ENCODE peak calls at places on chromosomes 4 and X, in six cellular contexts. D is K562, S is GM12891, T is H1, I is HepG2, W is GM12878. Q is an unnamed sample.

GRCh38 chrX:31679861-31680260 is 608.0 kb upstream of the FTHL17 start:
- DNase-seq in T (no peak), I (no peak), W (no peak), S (no peak), D (no peak), Q (no peak)

GRCh38 chr4:25180524-25181131 is 20.4 kb upstream of the SEPSECS start:
- DNase-seq in W (no peak), T (no peak), I (peak), S (no peak), D (peak), Q (no peak)

GRCh38 chr4:53576218-53576617 is 15.1 kb downstream of the LNX1 start:
- DNase-seq in T (no peak), I (no peak), W (no peak), D (no peak), S (no peak), Q (no peak)

GRCh38 chrX:46554942-46555341 is 9.7 kb upstream of the ZNF674 start:
- DNase-seq in S (no peak), I (peak), D (no peak), W (no peak), T (no peak), Q (no peak)

GRCh38 chr4:103756736-103757135 is 37.0 kb upstream of the TACR3 start:
- DNase-seq in I (no peak), S (no peak), W (no peak), T (no peak), D (no peak), Q (no peak)

GRCh38 chrX:27039332-27039731 is 423.8 kb downstream of the PPP4R3C start:
- DNase-seq in W (no peak), D (no peak), I (no peak), S (no peak), T (no peak), Q (no peak)

GRCh38 chr4:41448935-41449334 is 89.0 kb upstream of the LIMCH1 start:
- DNase-seq in W (no peak), I (peak), T (no peak), S (no peak), D (peak), Q (no peak)

GRCh38 chrX:15451913-15452312 is 41.2 kb downstream of the PIR start:
- DNase-seq in S (no peak), T (no peak), W (no peak), D (no peak), I (no peak), Q (no peak)

GRCh38 chrX:103584606-103585005 is 709 bp upstream of the TCEAL4 start:
- DNase-seq in D (no peak), S (no peak), I (no peak), T (no peak), W (no peak), Q (no peak)

GRCh38 chr4:180449395-180449956 is 1793.7 kb upstream of the TENM3 start:
- DNase-seq in W (no peak), S (peak), I (peak), D (no peak), T (no peak), Q (no peak)

GRCh38 chr4:147094228-147094627 is 148.6 kb upstream of the TTC29 start:
- DNase-seq in S (no peak), T (no peak), I (no peak), W (no peak), D (no peak), Q (no peak)

GRCh38 chrX:96883608-96884007 is at the start of gene RPA4:
- DNase-seq in S (no peak), I (no peak), W (no peak), D (no peak), T (no peak), Q (no peak)

GRCh38 chr4:7738458-7739076 is 201.1 kb downstream of the AFAP1 start:
- DNase-seq in S (no peak), T (no peak), D (no peak), W (no peak), I (no peak), Q (no peak)

GRCh38 chr4:143294310-143294709 is 42.4 kb upstream of the GAB1 start:
- DNase-seq in I (no peak), S (no peak), W (no peak), D (no peak), T (no peak), Q (no peak)

GRCh38 chr4:37697566-37697965 is 11.4 kb upstream of the RELL1 start:
- DNase-seq in I (no peak), D (no peak), T (no peak), W (no peak), S (no peak), Q (no peak)

GRCh38 chr4:113101669-113102068 is 52.2 kb downstream of the ANK2 start:
- DNase-seq in T (no peak), S (no peak), I (peak), W (no peak), D (no peak), Q (no peak)

GRCh38 chr4:184397516-184398163 is 76.7 kb downstream of the IRF2 start:
- DNase-seq in T (no peak), I (no peak), S (no peak), D (no peak), W (no peak), Q (no peak)

GRCh38 chr4:6917445-6918241 is 8.0 kb downstream of the TBC1D14 start:
- DNase-seq in W (no peak), S (no peak), D (peak), T (no peak), I (peak), Q (no peak)

DNA sequence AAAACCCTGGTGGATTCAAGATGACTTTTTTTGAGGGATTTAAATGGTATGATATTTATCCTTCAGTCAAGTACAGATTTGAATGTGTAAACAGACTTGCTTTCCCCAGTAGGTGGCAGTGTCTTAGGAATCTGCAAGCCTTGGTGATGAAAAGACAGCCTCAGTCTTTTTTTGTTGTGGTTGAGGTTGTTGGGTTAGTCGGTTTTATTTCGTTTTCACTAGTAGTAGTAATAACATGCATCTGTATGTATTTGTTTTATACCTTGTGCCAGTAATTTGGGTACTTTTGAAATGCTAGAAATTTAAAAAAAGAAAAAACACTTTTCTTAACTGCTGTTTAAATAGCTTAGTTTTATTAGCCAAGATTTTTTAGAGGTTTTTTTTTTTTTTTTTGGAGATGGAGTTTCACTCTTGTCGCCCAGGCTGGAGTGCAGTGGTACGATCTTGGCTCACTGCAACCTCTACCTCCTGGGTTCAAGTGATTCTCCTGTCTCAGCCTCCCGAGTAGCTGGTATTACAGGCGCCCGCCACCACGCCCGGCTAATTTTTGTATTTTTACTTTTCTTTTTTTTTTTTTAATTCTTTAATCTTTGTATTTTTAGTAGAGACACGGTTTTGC is 39.2 kb downstream of the COPS4 start:
- DNase-seq in S (peak), T (no peak), W (peak), I (peak), D (peak), Q (peak)
- TF ChIP-seq POLR2AphosphoS5 in S (no peak), T (no peak), W (no peak), I (no peak), D (no peak), Q (no peak)

GRCh38 chr4:152579916-152580315 is 44.0 kb upstream of the FBXW7 start:
- DNase-seq in D (peak), I (no peak), S (no peak), T (no peak), W (no peak), Q (no peak)

GRCh38 chr4:152578670-152579069 is 42.8 kb upstream of the FBXW7 start:
- DNase-seq in D (no peak), W (no peak), T (no peak), I (no peak), S (no peak), Q (no peak)

GRCh38 chr4:152581536-152582160 is 45.8 kb upstream of the FBXW7 start:
- DNase-seq in S (no peak), W (no peak), D (peak), T (no peak), I (no peak), Q (no peak)

GRCh38 chr4:152577708-152578421 is 42.0 kb upstream of the FBXW7 start:
- DNase-seq in W (no peak), S (no peak), T (no peak), D (no peak), I (no peak), Q (no peak)

GRCh38 chr4:152579107-152579764 is 43.3 kb upstream of the FBXW7 start:
- DNase-seq in T (no peak), D (no peak), W (no peak), S (no peak), I (no peak), Q (no peak)
- TF ChIP-seq TAF1 in T (no peak), D (no peak), W (no peak), S (no peak), I (no peak), Q (no peak)

GRCh38 chr4:127875791-127876190 is 4.9 kb upstream of the PLK4 start:
- DNase-seq in D (no peak), T (no peak), S (no peak), W (no peak), I (no peak), Q (no peak)

GRCh38 chr4:127881565-127881869 is 824 bp downstream of the PLK4 start:
- DNase-seq in W (no peak), D (no peak), T (no peak), S (peak), I (no peak), Q (no peak)

DNA sequence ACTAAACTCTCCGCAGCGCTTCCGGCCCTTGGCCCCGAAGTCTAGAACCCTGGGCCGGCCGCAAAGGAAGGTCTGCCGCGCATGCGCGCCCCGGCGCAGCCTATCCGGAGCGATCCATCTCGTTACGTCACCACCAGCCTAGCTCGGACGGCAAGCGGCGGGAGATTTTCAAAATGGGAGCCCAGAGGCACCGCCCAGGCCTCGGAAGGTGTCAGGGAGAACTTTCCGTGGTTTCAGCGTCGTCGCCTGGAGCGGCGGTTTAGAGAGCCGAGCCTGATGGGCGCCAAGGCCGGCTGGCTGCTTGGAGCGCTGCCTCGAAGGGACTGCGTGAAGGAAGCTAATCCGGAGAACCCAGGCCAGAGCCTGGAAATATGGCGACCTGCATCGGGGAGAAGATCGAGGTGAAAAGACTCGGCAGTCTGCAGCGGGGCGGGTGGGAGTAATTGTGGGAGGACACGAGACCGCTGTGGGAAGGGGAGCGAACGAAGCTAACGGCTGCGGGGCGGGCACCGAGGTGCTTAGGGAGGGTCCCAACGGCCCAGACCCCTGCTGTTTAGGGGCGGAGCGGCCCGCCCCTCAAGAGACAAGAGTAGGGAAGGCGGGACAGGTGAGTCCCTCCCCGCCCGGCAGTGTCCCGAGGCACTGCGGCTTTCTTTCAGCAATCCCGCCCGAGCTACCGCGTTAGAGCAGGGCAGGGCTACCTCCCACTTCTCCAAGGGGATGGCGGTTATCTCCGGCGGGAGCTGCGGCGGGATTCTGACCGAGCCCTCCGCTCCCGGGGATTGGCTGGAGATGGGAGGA is at the start of gene PLK4:
- DNase-seq in T (peak), D (peak), I (peak), W (peak), S (peak), Q (peak)
- TF ChIP-seq POLR2A in T (peak), D (peak), I (peak), W (peak), S (peak), Q (peak)

GRCh38 chrX:40473460-40474204 is 107.1 kb upstream of the ATP6AP2 start:
- DNase-seq in S (no peak), I (no peak), D (no peak), T (no peak), W (no peak), Q (no peak)

GRCh38 chrX:40469316-40469715 is 111.5 kb upstream of the ATP6AP2 start:
- DNase-seq in W (no peak), D (no peak), I (no peak), S (no peak), T (no peak), Q (no peak)

GRCh38 chrX:40474205-40474626 is 106.6 kb upstream of the ATP6AP2 start:
- DNase-seq in S (no peak), D (no peak), I (peak), T (peak), W (no peak), Q (no peak)

GRCh38 chrX:40470830-40471429 is 109.8 kb upstream of the ATP6AP2 start:
- DNase-seq in S (no peak), D (no peak), W (no peak), T (no peak), I (no peak), Q (no peak)

DNA sequence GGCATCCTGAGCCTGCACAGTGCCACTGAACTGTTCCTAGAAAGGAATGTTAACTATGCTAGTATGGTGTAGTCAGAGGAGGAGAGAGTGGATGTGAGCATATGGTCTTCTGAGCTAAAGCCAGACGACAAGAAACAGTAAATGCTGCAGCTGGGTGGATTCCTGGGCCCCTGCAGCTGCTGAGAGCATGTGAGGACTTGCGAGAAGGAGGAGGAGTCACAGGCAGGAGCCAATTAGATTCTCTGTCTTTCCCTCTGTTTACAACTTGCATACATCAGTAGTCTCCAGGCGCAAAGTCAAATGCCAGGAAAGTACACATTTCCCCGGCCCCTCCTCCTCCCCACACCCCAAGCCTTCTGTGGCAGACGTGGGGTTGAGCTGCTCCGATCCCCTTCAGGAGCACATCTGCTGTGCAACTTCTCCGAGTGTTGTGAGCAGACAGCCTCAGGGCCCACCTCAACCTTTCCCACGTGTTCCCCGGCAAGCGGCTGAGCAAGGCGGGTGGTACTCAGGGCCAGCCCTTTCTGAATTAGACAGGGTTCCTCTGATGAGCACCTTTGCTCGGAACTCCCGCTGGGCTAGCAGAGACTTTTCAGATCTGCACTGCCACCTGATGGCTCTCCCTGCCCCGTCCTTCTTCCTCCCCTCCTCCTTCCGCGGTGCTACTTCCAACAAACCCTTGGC is 108.7 kb upstream of the ATP6AP2 start:
- DNase-seq in I (peak), T (peak), D (peak), W (peak), S (no peak), Q (no peak)
- TF ChIP-seq POLR2AphosphoS5 in I (no peak), T (no peak), D (no peak), W (no peak), S (no peak), Q (no peak)

Q was measured in GM12892.